ENCODE peak calls at places on chromosomes 16 and 17, in ten cellular contexts. I, T, J, B, A, G, F, K, Q and P are unnamed samples.
A peak's percentile ranks its signal among the peaks of the same experiment; 100 is the strongest.

GRCh38 chr16:72990003-72990521 is 57.9 kb downstream of the ZFHX3 start:
- DNase-seq in I (peak; percentile 81), T (peak; percentile 36), J (no peak), B (peak; percentile 68), A (no peak), G (peak; percentile 23), F (peak; percentile 69), K (peak; percentile 81), Q (no peak), P (no peak)

GRCh38 chr16:28012031-28012445 is 51.5 kb downstream of the GSG1L start:
- DNase-seq in I (no peak), T (no peak), J (no peak), B (no peak), A (no peak), G (no peak), F (no peak), K (no peak), Q (no peak), P (peak; percentile 41)

GRCh38 chr17:77186141-77186604 is 45.4 kb downstream of the SEC14L1 start:
- DNase-seq in I (no peak), T (peak; percentile 18), J (no peak), B (no peak), A (no peak), G (no peak), F (no peak), K (no peak), Q (no peak), P (no peak)

GRCh38 chr17:63222655-63223054 is 223.5 kb downstream of the CYB561 start:
- DNase-seq in I (peak; percentile 5), T (no peak), J (no peak), B (no peak), A (no peak), G (no peak), F (no peak), K (no peak), Q (no peak), P (peak; percentile 6)

GRCh38 chr16:88387941-88388627 is 5.3 kb downstream of the ZNF469 start:
- DNase-seq in I (peak; percentile 32), T (no peak), J (no peak), B (peak; percentile 82), A (no peak), G (peak; percentile 56), F (peak; percentile 84), K (peak; percentile 86), Q (no peak), P (no peak)

GRCh38 chr17:72392056-72393010 is 271.5 kb downstream of the SOX9 start:
- DNase-seq in I (no peak), T (no peak), J (no peak), B (no peak), A (no peak), G (no peak), F (no peak), K (no peak), Q (no peak), P (no peak)

GRCh38 chr16:31476305-31477219 is 4.6 kb downstream of the TGFB1I1 start:
- DNase-seq in I (no peak), T (peak; percentile 53), J (peak; percentile 86), B (peak; percentile 96), A (peak; percentile 89), G (peak; percentile 89), F (peak; percentile 97), K (peak; percentile 89), Q (peak; percentile 82), P (peak; percentile 73)

GRCh38 chr17:57607553-57608120 is 137.5 kb downstream of the CCDC182 start:
- DNase-seq in I (peak; percentile 88), T (no peak), J (no peak), B (no peak), A (no peak), G (no peak), F (no peak), K (peak; percentile 50), Q (no peak), P (no peak)

GRCh38 chr17:77327181-77327565 is 186.4 kb downstream of the SEC14L1 start:
- DNase-seq in I (no peak), T (no peak), J (no peak), B (peak; percentile 9), A (peak; percentile 47), G (no peak), F (no peak), K (peak; percentile 64), Q (no peak), P (no peak)

GRCh38 chr16:27169511-27170071 is 33.7 kb upstream of the KDM8 start:
- DNase-seq in I (peak; percentile 76), T (no peak), J (no peak), B (peak; percentile 28), A (no peak), G (peak; percentile 50), F (peak; percentile 30), K (no peak), Q (peak; percentile 57), P (no peak)

GRCh38 chr16:67406111-67406593 is 10.1 kb downstream of the ZDHHC1 start:
- DNase-seq in I (no peak), T (no peak), J (no peak), B (no peak), A (no peak), G (no peak), F (no peak), K (no peak), Q (no peak), P (peak; percentile 43)

GRCh38 chr16:88264641-88265285 is 118.0 kb upstream of the ZNF469 start:
- DNase-seq in I (peak; percentile 97), T (peak; percentile 93), J (peak; percentile 70), B (peak; percentile 86), A (peak; percentile 93), G (peak; percentile 92), F (peak; percentile 95), K (peak; percentile 99), Q (peak; percentile 59), P (peak; percentile 33)

GRCh38 chr17:70329751-70330150 is 160.4 kb downstream of the KCNJ2 start:
- DNase-seq in I (no peak), T (no peak), J (no peak), B (no peak), A (no peak), G (no peak), F (no peak), K (no peak), Q (no peak), P (no peak)

GRCh38 chr17:28047806-28048205 is 5.3 kb downstream of the NLK start:
- DNase-seq in I (no peak), T (no peak), J (no peak), B (no peak), A (no peak), G (no peak), F (no peak), K (no peak), Q (no peak), P (no peak)
- H3K27ac ChIP-seq in I (no peak overlapping the region), T (no peak overlapping the region), J (no peak overlapping the region), B (no peak overlapping the region), A (no peak overlapping the region), G (no peak overlapping the region), F (no peak overlapping the region), K (no peak overlapping the region), Q (no peak overlapping the region), P (peak overlapping the region; percentile 10)

GRCh38 chr17:49825645-49826044 is 22.2 kb downstream of the TAC4 start:
- DNase-seq in I (no peak), T (no peak), J (no peak), B (no peak), A (no peak), G (no peak), F (no peak), K (no peak), Q (no peak), P (no peak)
- H3K27me3 ChIP-seq in I (no peaks in the 10 kb centered on the region), T (no peaks in the 10 kb centered on the region), J (no peaks in the 10 kb centered on the region), B (no peaks in the 10 kb centered on the region), A (no peaks in the 10 kb centered on the region), G (no peaks in the 10 kb centered on the region), F (no peaks in the 10 kb centered on the region), K (no peaks in the 10 kb centered on the region), Q (no peaks in the 10 kb centered on the region), P (no peaks in the 10 kb centered on the region)

GRCh38 chr16:14004031-14004718 is 66.9 kb upstream of the MRTFB start:
- DNase-seq in I (no peak), T (peak; percentile 58), J (no peak), B (no peak), A (peak; percentile 73), G (no peak), F (no peak), K (no peak), Q (no peak), P (no peak)

GRCh38 chr16:14004719-14005315 is 66.3 kb upstream of the MRTFB start:
- DNase-seq in I (no peak), T (no peak), J (no peak), B (no peak), A (no peak), G (no peak), F (no peak), K (no peak), Q (no peak), P (no peak)

GRCh38 chr16:14001521-14001920 is 69.6 kb upstream of the MRTFB start:
- DNase-seq in I (no peak), T (no peak), J (no peak), B (no peak), A (no peak), G (no peak), F (no peak), K (no peak), Q (no peak), P (no peak)

GRCh38 chr16:14003119-14003570 is 68.0 kb upstream of the MRTFB start:
- DNase-seq in I (peak; percentile 77), T (peak; percentile 80), J (peak; percentile 68), B (peak; percentile 29), A (peak; percentile 81), G (no peak), F (peak; percentile 28), K (peak; percentile 87), Q (no peak), P (peak; percentile 51)

GRCh38 chr16:14002416-14002815 is 68.7 kb upstream of the MRTFB start:
- DNase-seq in I (no peak), T (no peak), J (no peak), B (no peak), A (no peak), G (no peak), F (no peak), K (no peak), Q (no peak), P (no peak)
- H3K4me1 ChIP-seq in I (peaks cover 14% of the 10 kb centered on the region), T (peaks cover 80% of the 10 kb centered on the region), J (peaks cover 6% of the 10 kb centered on the region), B (peaks cover 21% of the 10 kb centered on the region), A (peaks cover 29% of the 10 kb centered on the region), G (no peaks in the 10 kb centered on the region), F (no peaks in the 10 kb centered on the region), K (no peaks in the 10 kb centered on the region), Q (no peaks in the 10 kb centered on the region), P (peaks cover 29% of the 10 kb centered on the region)

GRCh38 chr17:9053406-9053805 is 32.1 kb downstream of the NTN1 start:
- DNase-seq in I (no peak), T (no peak), J (no peak), B (no peak), A (no peak), G (no peak), F (no peak), K (no peak), Q (no peak), P (no peak)

GRCh38 chr17:9054146-9054545 is 32.8 kb downstream of the NTN1 start:
- DNase-seq in I (no peak), T (no peak), J (peak; percentile 62), B (no peak), A (no peak), G (no peak), F (no peak), K (no peak), Q (no peak), P (no peak)

GRCh38 chr17:9056566-9056965 is 35.3 kb downstream of the NTN1 start:
- DNase-seq in I (no peak), T (no peak), J (no peak), B (peak; percentile 13), A (no peak), G (no peak), F (peak; percentile 30), K (no peak), Q (no peak), P (no peak)

GRCh38 chr17:9054611-9055010 is 33.3 kb downstream of the NTN1 start:
- DNase-seq in I (no peak), T (no peak), J (peak; percentile 74), B (no peak), A (no peak), G (no peak), F (no peak), K (no peak), Q (no peak), P (no peak)

GRCh38 chr17:9055281-9055680 is 34.0 kb downstream of the NTN1 start:
- DNase-seq in I (no peak), T (no peak), J (no peak), B (no peak), A (no peak), G (no peak), F (no peak), K (no peak), Q (no peak), P (no peak)
- H3K27ac ChIP-seq in I (no peak overlapping the region), T (no peak overlapping the region), J (no peak overlapping the region), B (no peak overlapping the region), A (no peak overlapping the region), G (no peak overlapping the region), F (no peak overlapping the region), K (no peak overlapping the region), Q (no peak overlapping the region), P (no peak overlapping the region)